ENCODE peak calls at places on chromosomes 13 and 19, in five cellular contexts. I, A, L, Y and R are unnamed samples.

GRCh38 chr13:26831336-26831908 is 70.8 kb upstream of the GPR12 start:
- DNase-seq in I (no peak), A (peak), L (no peak), Y (no peak), R (no peak)

GRCh38 chr19:40809358-40810086 is 10.5 kb downstream of the EGLN2 start:
- DNase-seq in I (no peak), A (no peak), L (no peak), Y (no peak), R (no peak)

GRCh38 chr19:50496189-50497029 is 14.6 kb downstream of the JOSD2 start:
- DNase-seq in I (no peak), A (no peak), L (no peak), Y (no peak), R (no peak)

GRCh38 chr19:47099576-47100050 is 14.0 kb downstream of the ZC3H4 start:
- DNase-seq in I (no peak), A (no peak), L (no peak), Y (no peak), R (no peak)

GRCh38 chr13:25803626-25804025 is 248.2 kb downstream of the SHISA2 start:
- DNase-seq in I (no peak), A (no peak), L (no peak), Y (no peak), R (no peak)

GRCh38 chr19:48419158-48419920 is 25.9 kb downstream of the GRIN2D start:
- DNase-seq in I (peak), A (peak), L (peak), Y (peak), R (peak)

GRCh38 chr13:41905600-41906254 is 55.2 kb downstream of the VWA8 start:
- DNase-seq in I (peak), A (peak), L (no peak), Y (peak), R (peak)

GRCh38 chr19:35549174-35549788 is 3.9 kb downstream of the TMEM147 start:
- DNase-seq in I (peak), A (peak), L (peak), Y (peak), R (peak)

GRCh38 chr19:39410620-39411005 is 1.9 kb upstream of the PLEKHG2 start:
- DNase-seq in I (no peak), A (no peak), L (no peak), Y (peak), R (no peak)

GRCh38 chr19:18657590-18658365 is 20.9 kb downstream of the KLHL26 start:
- DNase-seq in I (peak), A (no peak), L (no peak), Y (no peak), R (peak)

GRCh38 chr19:36221474-36221873 is 6.6 kb downstream of the ZNF146 start:
- DNase-seq in I (no peak), A (no peak), L (no peak), Y (no peak), R (no peak)

GRCh38 chr19:12766051-12766521 is 9.3 kb downstream of the HOOK2 start:
- DNase-seq in I (peak), A (peak), L (peak), Y (peak), R (peak)

GRCh38 chr19:9547870-9548269 is 9.4 kb upstream of the ZNF426 start:
- DNase-seq in I (no peak), A (no peak), L (no peak), Y (no peak), R (no peak)

GRCh38 chr13:113861433-113862030 is 2.3 kb downstream of the GAS6 start:
- DNase-seq in I (no peak), A (no peak), L (no peak), Y (no peak), R (peak)

GRCh38 chr19:49064768-49065611 is at the start of gene NTF4:
- DNase-seq in I (no peak), A (no peak), L (no peak), Y (no peak), R (peak)

GRCh38 chr13:45333251-45333972 is 7.6 kb downstream of the TPT1 start:
- DNase-seq in I (no peak), A (no peak), L (no peak), Y (no peak), R (peak)

GRCh38 chr19:18865973-18866799 is 29.8 kb downstream of the CERS1 start:
- DNase-seq in I (peak), A (peak), L (peak), Y (peak), R (peak)

GRCh38 chr19:43525836-43526771 is 897 bp downstream of the ETHE1 start:
- DNase-seq in I (peak), A (no peak), L (no peak), Y (peak), R (peak)

GRCh38 chr19:41910992-41911888 is 17.0 kb downstream of the ERFL start:
- DNase-seq in I (no peak), A (no peak), L (no peak), Y (no peak), R (no peak)

GRCh38 chr13:31625115-31625514 is 114.2 kb upstream of the RXFP2 start:
- DNase-seq in I (no peak), A (no peak), L (no peak), Y (no peak), R (peak)

GRCh38 chr13:21405309-21405708 is 53.8 kb downstream of the ZDHHC20 start:
- DNase-seq in I (no peak), A (no peak), L (no peak), Y (no peak), R (no peak)

GRCh38 chr19:15437355-15438123 is 12.2 kb downstream of the WIZ start:
- DNase-seq in I (peak), A (no peak), L (no peak), Y (no peak), R (peak)

GRCh38 chr19:33808399-33808798 is 11.7 kb downstream of the KCTD15 start:
- DNase-seq in I (no peak), A (no peak), L (no peak), Y (no peak), R (no peak)

GRCh38 chr13:106348032-106348431 is 187.4 kb downstream of the EFNB2 start:
- DNase-seq in I (peak), A (no peak), L (no peak), Y (no peak), R (peak)

GRCh38 chr19:48400018-48400742 is 6.7 kb downstream of the GRIN2D start:
- DNase-seq in I (peak), A (no peak), L (no peak), Y (no peak), R (peak)

GRCh38 chr13:79434578-79434977 is 28.5 kb upstream of the RBM26 start:
- DNase-seq in I (peak), A (no peak), L (no peak), Y (no peak), R (peak)

GRCh38 chr19:16441661-16442071 is 30.1 kb downstream of the EPS15L1 start:
- DNase-seq in I (no peak), A (peak), L (no peak), Y (peak), R (peak)